ENCODE peak calls at places on chromosomes 3 and 15, in six cellular contexts. I, X, T, F, H and A are unnamed samples. For H3K36me3, H3K4me1 and H3K27me3, the result is how much of the 10 kb centered on the place peaks cover.

GRCh38 chr15:41955100-41955499 is 17.3 kb downstream of the EHD4 start:
- DNase-seq in I (no peak), X (no peak), T (no peak), F (peak), H (no peak), A (no peak)

GRCh38 chr3:3881050-3881449 is 81.8 kb downstream of the LRRN1 start:
- DNase-seq in I (no peak), X (no peak), T (no peak), F (no peak), H (no peak), A (no peak)

GRCh38 chr15:68299436-68299835 is 21.9 kb downstream of the FEM1B start:
- DNase-seq in I (no peak), X (no peak), T (no peak), F (no peak), H (no peak), A (no peak)

GRCh38 chr3:8945890-8946590 is 17.2 kb downstream of the RAD18 start:
- DNase-seq in I (no peak), X (no peak), T (no peak), F (no peak), H (no peak), A (no peak)

GRCh38 chr3:141335531-141336042 is 32.7 kb upstream of the ZBTB38 start:
- DNase-seq in I (no peak), X (no peak), T (no peak), F (peak), H (no peak), A (no peak)

GRCh38 chr3:191958980-191959671 is 498.2 kb downstream of the PYDC2 start:
- DNase-seq in I (no peak), X (no peak), T (no peak), F (no peak), H (no peak), A (no peak)

GRCh38 chr15:38226867-38227266 is 25.8 kb upstream of the SPRED1 start:
- DNase-seq in I (peak), X (peak), T (no peak), F (no peak), H (peak), A (no peak)

GRCh38 chr3:142366434-142366833 is 81.4 kb downstream of the XRN1 start:
- DNase-seq in I (no peak), X (no peak), T (no peak), F (no peak), H (peak), A (no peak)

GRCh38 chr3:168051579-168052183 is 44.0 kb downstream of the GOLIM4 start:
- DNase-seq in I (peak), X (no peak), T (no peak), F (no peak), H (peak), A (no peak)

GRCh38 chr15:47523669-47524068 is 193.6 kb upstream of the SEMA6D start:
- DNase-seq in I (peak), X (peak), T (no peak), F (no peak), H (no peak), A (no peak)

GRCh38 chr3:173090492-173090891 is 50.5 kb downstream of the SPATA16 start:
- DNase-seq in I (peak), X (no peak), T (no peak), F (no peak), H (no peak), A (no peak)

GRCh38 chr3:122612706-122613105 is 35.3 kb downstream of the PARP15 start:
- DNase-seq in I (no peak), X (no peak), T (no peak), F (no peak), H (no peak), A (no peak)

GRCh38 chr15:47607750-47608149 is 109.6 kb upstream of the SEMA6D start:
- DNase-seq in I (peak), X (no peak), T (no peak), F (no peak), H (no peak), A (no peak)

GRCh38 chr15:35182841-35183479 is 97.9 kb upstream of the NANOGP8 start:
- DNase-seq in I (peak), X (no peak), T (no peak), F (peak), H (peak), A (no peak)

GRCh38 chr3:39290255-39290654 is 10.4 kb upstream of the CX3CR1 start:
- DNase-seq in I (no peak), X (no peak), T (no peak), F (no peak), H (peak), A (no peak)

GRCh38 chr3:15313461-15313860 is 18.9 kb downstream of the SH3BP5 start:
- DNase-seq in I (peak), X (no peak), T (no peak), F (no peak), H (no peak), A (peak)

GRCh38 chr3:54321515-54321914 is 199.2 kb downstream of the CACNA2D3 start:
- DNase-seq in I (peak), X (no peak), T (no peak), F (no peak), H (peak), A (no peak)

GRCh38 chr15:35736150-35736549 is 190.2 kb upstream of the DPH6 start:
- DNase-seq in I (no peak), X (no peak), T (no peak), F (no peak), H (peak), A (no peak)

GRCh38 chr3:136336329-136337100 is 86.4 kb downstream of the PCCB start:
- DNase-seq in I (no peak), X (no peak), T (no peak), F (no peak), H (no peak), A (no peak)

GRCh38 chr3:73446467-73447110 is 178.2 kb downstream of the PDZRN3 start:
- DNase-seq in I (peak), X (no peak), T (no peak), F (no peak), H (no peak), A (no peak)

GRCh38 chr15:98776607-98777281 is 128.4 kb downstream of the IGF1R start:
- DNase-seq in I (peak), X (peak), T (no peak), F (no peak), H (no peak), A (peak)

GRCh38 chr3:195911041-195911945 is 2.9 kb upstream of the TNK2 start:
- DNase-seq in I (no peak), X (no peak), T (no peak), F (no peak), H (no peak), A (no peak)

GRCh38 chr3:122299872-122300460 is 25.1 kb upstream of the CSTA start:
- DNase-seq in I (no peak), X (no peak), T (no peak), F (peak), H (peak), A (no peak)

GRCh38 chr15:50848349-50848748 is 60.1 kb upstream of the AP4E1 start:
- DNase-seq in I (no peak), X (no peak), T (no peak), F (no peak), H (no peak), A (no peak)

GRCh38 chr15:100349696-100350433 is 8.1 kb upstream of the ADAMTS17 start:
- DNase-seq in I (peak), X (peak), T (peak), F (peak), H (peak), A (peak)

GRCh38 chr3:148902173-148902791 is 37.2 kb downstream of the CPA3 start:
- DNase-seq in I (no peak), X (no peak), T (no peak), F (no peak), H (no peak), A (no peak)

GRCh38 chr15:73082719-73083275 is 30.5 kb downstream of the NEO1 start:
- DNase-seq in I (peak), X (no peak), T (no peak), F (no peak), H (peak), A (no peak)

GRCh38 chr3:186138272-186138981 is 29.5 kb upstream of the ETV5 start:
- DNase-seq in I (no peak), X (no peak), T (no peak), F (peak), H (no peak), A (no peak)

GRCh38 chr3:8311321-8311720 is 190.3 kb upstream of the LMCD1 start:
- DNase-seq in I (no peak), X (no peak), T (no peak), F (no peak), H (no peak), A (no peak)

GRCh38 chr15:51924146-51925068 is 47.2 kb downstream of the LEO1 start:
- DNase-seq in I (peak), X (no peak), T (no peak), F (peak), H (no peak), A (no peak)
- H3K36me3 ChIP-seq in I (under half), X (under half), T (under half), F (under half), H (under half), A (under half)

GRCh38 chr3:42036483-42036823 is 54.7 kb upstream of the TRAK1 start:
- DNase-seq in I (peak), X (peak), T (no peak), F (no peak), H (peak), A (no peak)

GRCh38 chr3:42035007-42035406 is 56.1 kb upstream of the TRAK1 start:
- DNase-seq in I (no peak), X (no peak), T (no peak), F (no peak), H (no peak), A (no peak)

GRCh38 chr3:42037318-42037945 is 53.7 kb upstream of the TRAK1 start:
- DNase-seq in I (no peak), X (no peak), T (no peak), F (no peak), H (no peak), A (no peak)

GRCh38 chr3:42033741-42034140 is 57.4 kb upstream of the TRAK1 start:
- DNase-seq in I (no peak), X (peak), T (no peak), F (no peak), H (no peak), A (no peak)

DNA sequence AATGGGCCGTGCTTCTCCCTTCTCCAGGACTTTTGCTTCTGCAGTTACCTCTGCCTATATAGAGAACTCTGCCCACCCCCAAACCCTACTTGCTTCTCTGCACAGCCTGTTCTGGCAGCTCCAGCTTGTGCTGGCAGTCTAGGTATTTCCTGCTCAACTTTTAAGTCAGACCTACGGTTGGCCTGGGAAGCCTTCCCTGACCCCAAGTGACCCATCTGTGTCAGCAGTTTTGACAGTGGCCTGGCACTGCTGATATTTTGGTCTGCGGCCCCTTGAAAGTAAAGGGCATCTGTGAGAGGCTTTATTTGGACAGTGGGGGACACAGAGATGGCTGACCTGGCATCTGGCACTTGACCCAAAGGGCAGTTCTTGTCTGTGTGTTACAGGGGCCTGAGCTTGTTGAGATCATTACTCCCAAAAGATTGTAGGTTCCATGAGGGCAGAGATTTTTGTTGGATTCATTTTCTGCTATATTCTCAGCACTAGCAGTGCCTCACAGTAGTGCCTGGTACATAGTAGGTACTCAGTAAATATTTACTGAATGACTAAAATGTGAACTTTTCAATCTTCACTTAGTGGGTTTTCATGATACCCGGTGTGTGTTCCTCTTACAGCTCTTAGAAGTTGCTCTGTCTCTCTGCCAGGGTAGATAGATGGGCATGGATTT is 55.2 kb upstream of the TRAK1 start:
- DNase-seq in I (peak), X (no peak), T (no peak), F (no peak), H (no peak), A (no peak)
- H3K4me1 ChIP-seq in I (under half), X (under half), T (under half), F (under half), H (under half), A (half or more)

GRCh38 chr15:60325905-60326304 is 71.9 kb downstream of the ANXA2 start:
- DNase-seq in I (no peak), X (no peak), T (no peak), F (no peak), H (no peak), A (no peak)
- H3K27me3 ChIP-seq in I (under half), X (under half), T (under half), F (under half), H (under half), A (under half)

GRCh38 chr15:70069716-70070115 is 28.0 kb downstream of the TLE3 start:
- DNase-seq in I (no peak), X (no peak), T (no peak), F (no peak), H (no peak), A (no peak)
- H3K36me3 ChIP-seq in I (under half), X (under half), T (half or more), F (half or more), H (under half), A (half or more)

GRCh38 chr3:46491089-46492070 is 6.4 kb upstream of the RTP3 start:
- DNase-seq in I (no peak), X (peak), T (no peak), F (peak), H (no peak), A (no peak)
- H3K4me1 ChIP-seq in I (under half), X (under half), T (under half), F (under half), H (under half), A (under half)

DNA sequence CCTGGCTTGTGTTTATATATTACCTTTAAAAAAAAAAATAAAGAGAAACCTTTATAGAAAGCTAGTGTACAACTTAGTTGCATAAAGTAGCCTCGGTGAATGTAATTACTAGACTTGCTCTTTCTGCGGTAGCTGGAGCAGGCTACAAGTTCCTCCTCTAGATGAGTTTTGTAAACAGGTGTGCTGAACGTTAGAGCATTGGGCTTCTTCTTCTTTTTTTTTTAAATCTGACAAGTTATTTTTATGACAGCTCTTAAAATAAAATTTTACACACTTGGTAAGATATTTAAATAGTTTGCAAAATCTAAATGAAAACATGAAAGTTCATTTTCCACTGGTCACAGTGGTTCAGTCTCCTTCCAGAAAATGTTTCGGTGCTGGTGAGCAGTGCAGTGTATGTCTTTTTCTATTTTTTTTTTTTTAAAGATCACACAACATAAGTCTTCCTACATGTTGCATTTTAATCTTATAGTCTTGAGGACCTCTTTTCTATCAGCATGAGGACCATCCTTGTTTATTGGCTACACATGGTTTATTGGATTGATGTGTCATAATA is 3.0 kb downstream of the CCR9 start:
- DNase-seq in I (no peak), X (no peak), T (no peak), F (no peak), H (no peak), A (no peak)
- H3K27me3 ChIP-seq in I (under half), X (under half), T (under half), F (under half), H (under half), A (under half)